ENCODE peak calls at places on chromosomes 3 and 15, in six cellular contexts. D is WTC11, T is A549, J is K562, K is H1, H is HCT116. R is an unnamed sample.

GRCh38 chr3:11995061-11995460 is 9.1 kb upstream of the SYN2 start:
- DNase-seq in D (peak), T (no peak), J (no peak), K (no peak), H (no peak), R (no peak)

GRCh38 chr3:178060406-178060805 is 475.8 kb upstream of the KCNMB2 start:
- DNase-seq in D (no peak), T (no peak), J (no peak), K (no peak), H (no peak), R (no peak)

GRCh38 chr3:128875556-128876120 is 3.8 kb upstream of the ACAD9 start:
- DNase-seq in D (peak), T (peak), J (peak), K (peak), H (no peak), R (peak)

GRCh38 chr3:168820748-168821445 is 725.2 kb upstream of the GOLIM4 start:
- DNase-seq in D (no peak), T (no peak), J (no peak), K (no peak), H (no peak), R (no peak)

GRCh38 chr3:44104043-44104442 is 137.6 kb upstream of the TOPAZ1 start:
- DNase-seq in D (no peak), T (no peak), J (no peak), K (no peak), H (no peak), R (no peak)

GRCh38 chr3:127887321-127887720 is 27.7 kb upstream of the KBTBD12 start:
- DNase-seq in D (no peak), T (no peak), J (no peak), K (no peak), H (no peak), R (no peak)

GRCh38 chr15:65083262-65083701 is 6.7 kb downstream of the KBTBD13 start:
- DNase-seq in D (peak), T (no peak), J (no peak), K (no peak), H (no peak), R (no peak)

GRCh38 chr3:59809016-59809415 is 759.2 kb upstream of the CFAP20DC start:
- DNase-seq in D (no peak), T (no peak), J (no peak), K (no peak), H (no peak), R (no peak)

GRCh38 chr3:127817331-127817821 is 4.9 kb downstream of the MGLL start:
- DNase-seq in D (no peak), T (no peak), J (no peak), K (no peak), H (peak), R (no peak)

GRCh38 chr15:85517086-85517485 is 136.7 kb downstream of the AKAP13 start:
- DNase-seq in D (no peak), T (no peak), J (no peak), K (no peak), H (no peak), R (no peak)

GRCh38 chr3:48926425-48927392 is 8.1 kb downstream of the ARIH2 start:
- DNase-seq in D (no peak), T (no peak), J (no peak), K (no peak), H (no peak), R (no peak)

GRCh38 chr3:108334698-108335097 is 38.4 kb downstream of the HHLA2 start:
- DNase-seq in D (no peak), T (no peak), J (no peak), K (no peak), H (no peak), R (no peak)

GRCh38 chr3:171379281-171379680 is 80.9 kb downstream of the TNIK start:
- DNase-seq in D (no peak), T (no peak), J (no peak), K (no peak), H (no peak), R (no peak)

GRCh38 chr3:113086506-113087461 is 96.0 kb downstream of the GTPBP8 start:
- DNase-seq in D (no peak), T (peak), J (no peak), K (no peak), H (no peak), R (no peak)

GRCh38 chr15:60005352-60006202 is 1.5 kb downstream of the FOXB1 start:
- DNase-seq in D (no peak), T (no peak), J (no peak), K (no peak), H (no peak), R (no peak)
- TF ChIP-seq MAX in D (no peak), T (no peak), J (no peak), K (no peak), H (no peak), R (no peak)

GRCh38 chr15:47471020-47471419 is 246.3 kb upstream of the SEMA6D start:
- DNase-seq in D (no peak), T (no peak), J (no peak), K (no peak), H (no peak), R (no peak)
- TF ChIP-seq MAX in D (no peak), T (no peak), J (no peak), K (no peak), H (no peak), R (no peak)

DNA sequence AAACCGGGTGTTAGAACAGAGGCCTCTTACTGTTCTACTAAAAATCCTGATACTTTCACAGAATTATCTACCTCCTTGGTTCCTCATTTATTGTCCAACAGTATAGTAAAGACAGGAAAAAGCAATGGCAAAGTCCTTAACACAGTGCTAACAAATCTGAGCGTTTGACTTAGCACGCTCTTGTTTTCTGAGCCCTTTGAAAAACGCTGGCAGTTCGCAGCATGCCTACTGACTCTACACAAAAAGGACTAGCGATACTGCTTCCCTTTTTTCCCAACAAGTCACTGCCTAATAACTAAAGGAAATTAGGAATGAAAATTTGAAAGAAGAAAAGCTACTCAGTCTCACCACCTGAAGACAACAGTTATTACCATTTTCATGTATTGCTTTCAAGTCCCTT is 34.8 kb upstream of the CEMIP start:
- DNase-seq in D (no peak), T (no peak), J (no peak), K (no peak), H (no peak), R (no peak)
- TF ChIP-seq MAX in D (no peak), T (no peak), J (no peak), K (no peak), H (no peak), R (no peak)

GRCh38 chr15:31280037-31280830 is 46.4 kb upstream of the KLF13 start:
- DNase-seq in D (peak), T (no peak), J (no peak), K (no peak), H (no peak), R (no peak)
- TF ChIP-seq MAX in D (no peak), T (no peak), J (no peak), K (no peak), H (no peak), R (no peak)

R was measured in NB4.